ENCODE peak calls at places on chromosomes 11 and 22, in nine cellular contexts. X, I, N, S, R, U, O, E and P are unnamed samples.

GRCh38 chr11:17786824-17787525 is 52.4 kb downstream of the KCNC1 start:
- DNase-seq in O (no peak), R (no peak), U (no peak), X (no peak), S (no peak), N (no peak), I (peak; percentile 91), E (no peak), P (no peak)

GRCh38 chr11:12389676-12390075 is 12.3 kb downstream of the PARVA start:
- DNase-seq in R (no peak), E (no peak), U (no peak), O (no peak), N (no peak), S (no peak), I (no peak), X (no peak), P (no peak)

GRCh38 chr22:19853058-19853878 is 1.4 kb downstream of the GNB1L start:
- DNase-seq in N (peak; percentile 40), X (no peak), O (no peak), S (no peak), E (no peak), U (peak; percentile 44), R (no peak), I (no peak), P (no peak)

GRCh38 chr11:72436667-72437066 is 2.3 kb upstream of the CLPB start:
- DNase-seq in E (no peak), O (no peak), R (no peak), S (no peak), N (no peak), I (no peak), X (no peak), U (no peak), P (no peak)

GRCh38 chr11:63668396-63668795 is 2.8 kb downstream of the ATL3 start:
- DNase-seq in N (no peak), O (no peak), S (no peak), E (no peak), I (no peak), U (no peak), R (no peak), X (no peak), P (no peak)

GRCh38 chr11:119148855-119149370 is at the start of gene ABCG4:
- DNase-seq in O (no peak), I (no peak), N (no peak), E (peak; percentile 33), S (peak; percentile 44), X (no peak), R (peak; percentile 59), U (no peak), P (peak; percentile 36)

GRCh38 chr22:42399315-42400271 is 32.6 kb downstream of the NFAM1 start:
- DNase-seq in R (no peak), E (no peak), I (no peak), X (no peak), N (no peak), O (no peak), U (no peak), S (peak; percentile 57), P (peak; percentile 98)

GRCh38 chr22:26589845-26590524 is at the start of gene TPST2:
- DNase-seq in I (peak; percentile 38), O (peak; percentile 76), S (peak; percentile 81), R (peak; percentile 83), U (peak; percentile 74), X (peak; percentile 78), N (peak; percentile 87), E (peak; percentile 81), P (peak; percentile 71)

DNA sequence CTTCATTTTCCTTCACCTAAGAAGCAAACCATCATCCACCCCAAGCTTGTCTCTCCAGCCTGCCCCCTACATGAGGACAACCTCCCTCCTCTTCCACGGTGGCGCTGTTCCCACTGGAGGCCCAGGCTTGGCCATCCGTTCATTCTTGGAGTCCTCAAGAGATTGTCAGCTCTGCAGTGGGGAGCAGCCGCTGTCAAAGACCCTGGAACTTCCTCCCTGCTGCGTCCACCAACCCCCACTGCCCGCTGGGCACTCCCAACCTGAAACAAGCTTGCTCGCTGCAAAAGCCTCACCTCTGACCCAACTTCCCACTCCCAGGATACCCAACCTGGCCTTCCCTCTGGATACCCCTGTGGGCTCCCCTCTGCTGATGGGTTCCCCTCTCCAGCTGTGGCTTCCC is 10.4 kb upstream of the CD81 start:
- DNase-seq in N (no peak), S (no peak), I (no peak), X (no peak), E (no peak), O (no peak), R (no peak), U (no peak), P (no peak)
- TF ChIP-seq CTCF in N (no peak), S (no peak), I (peak; percentile 21), X (no peak), E (no peak), O (no peak), R (no peak), U (no peak), P (no peak)

GRCh38 chr11:92432515-92432914 is 207.9 kb downstream of the FAT3 start:
- DNase-seq in I (no peak), R (no peak), U (no peak), X (no peak), O (no peak), N (no peak), S (no peak), E (no peak), P (no peak)

GRCh38 chr11:92439133-92439532 is 214.5 kb downstream of the FAT3 start:
- DNase-seq in X (no peak), N (no peak), R (no peak), U (no peak), E (no peak), I (no peak), S (no peak), O (no peak), P (no peak)

GRCh38 chr11:92440701-92441338 is 216.2 kb downstream of the FAT3 start:
- DNase-seq in E (no peak), O (no peak), R (no peak), N (no peak), U (no peak), S (no peak), X (no peak), I (no peak), P (no peak)

GRCh38 chr11:92436026-92436425 is 211.4 kb downstream of the FAT3 start:
- DNase-seq in X (no peak), I (no peak), N (no peak), R (no peak), E (no peak), O (no peak), U (no peak), S (no peak), P (no peak)
- H3K27me3 ChIP-seq in X (no peaks in the 10 kb centered on the region), I (no peaks in the 10 kb centered on the region), N (no peaks in the 10 kb centered on the region), R (no peaks in the 10 kb centered on the region), E (no peaks in the 10 kb centered on the region), O (no peaks in the 10 kb centered on the region), U (no peaks in the 10 kb centered on the region), S (no peaks in the 10 kb centered on the region), P (no peaks in the 10 kb centered on the region)

GRCh38 chr11:7691759-7692334 is 14.4 kb downstream of the OVCH2 start:
- DNase-seq in O (no peak), I (no peak), N (no peak), U (no peak), E (no peak), X (no peak), S (no peak), R (no peak), P (no peak)

GRCh38 chr11:7690648-7691047 is 15.6 kb downstream of the OVCH2 start:
- DNase-seq in E (no peak), X (no peak), N (no peak), U (no peak), I (no peak), O (no peak), S (no peak), R (no peak), P (no peak)

GRCh38 chr11:7696424-7696823 is 9.9 kb downstream of the OVCH2 start:
- DNase-seq in I (no peak), S (no peak), O (no peak), R (no peak), X (no peak), U (no peak), E (no peak), N (no peak), P (no peak)

GRCh38 chr11:7689239-7689638 is 15.9 kb upstream of the CYB5R2 start:
- DNase-seq in N (no peak), E (no peak), U (no peak), R (no peak), X (no peak), S (no peak), I (no peak), O (no peak), P (no peak)

DNA sequence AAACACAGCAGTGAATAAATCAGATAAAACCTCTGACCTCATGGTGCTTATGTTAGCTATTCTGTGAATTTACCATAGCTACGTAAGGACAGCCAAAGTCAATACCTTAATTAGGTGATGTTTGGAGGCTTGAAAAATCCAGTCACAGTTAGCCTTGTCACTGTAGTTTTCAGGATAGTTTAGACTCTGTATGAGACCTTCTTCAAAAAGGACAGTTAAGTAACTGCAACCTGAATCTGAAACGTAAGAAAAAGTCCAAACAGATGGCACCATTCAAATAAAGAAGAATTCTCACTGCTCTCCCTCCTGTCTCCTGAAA is 11.4 kb downstream of the OVCH2 start:
- DNase-seq in S (no peak), N (no peak), O (no peak), R (no peak), E (no peak), U (no peak), I (no peak), X (no peak), P (no peak)
- TF ChIP-seq CTCF in S (no peak), N (no peak), O (no peak), R (no peak), E (no peak), U (peak; percentile 17), I (no peak), X (no peak), P (no peak)

GRCh38 chr11:20157768-20158167 is 2.5 kb downstream of the DBX1 start:
- DNase-seq in X (no peak), E (no peak), R (no peak), U (no peak), S (no peak), I (no peak), O (no peak), N (no peak), P (no peak)

GRCh38 chr11:20155683-20156279 is 4.5 kb downstream of the DBX1 start:
- DNase-seq in U (no peak), S (peak; percentile 51), X (no peak), O (no peak), E (no peak), R (no peak), N (no peak), I (no peak), P (no peak)

GRCh38 chr11:20154381-20154780 is 5.9 kb downstream of the DBX1 start:
- DNase-seq in N (no peak), O (no peak), I (peak; percentile 28), U (no peak), S (peak; percentile 29), R (no peak), E (no peak), X (no peak), P (no peak)

GRCh38 chr11:20156876-20157613 is 3.2 kb downstream of the DBX1 start:
- DNase-seq in O (no peak), X (no peak), N (no peak), E (peak; percentile 13), S (no peak), U (no peak), R (no peak), I (no peak), P (no peak)

DNA sequence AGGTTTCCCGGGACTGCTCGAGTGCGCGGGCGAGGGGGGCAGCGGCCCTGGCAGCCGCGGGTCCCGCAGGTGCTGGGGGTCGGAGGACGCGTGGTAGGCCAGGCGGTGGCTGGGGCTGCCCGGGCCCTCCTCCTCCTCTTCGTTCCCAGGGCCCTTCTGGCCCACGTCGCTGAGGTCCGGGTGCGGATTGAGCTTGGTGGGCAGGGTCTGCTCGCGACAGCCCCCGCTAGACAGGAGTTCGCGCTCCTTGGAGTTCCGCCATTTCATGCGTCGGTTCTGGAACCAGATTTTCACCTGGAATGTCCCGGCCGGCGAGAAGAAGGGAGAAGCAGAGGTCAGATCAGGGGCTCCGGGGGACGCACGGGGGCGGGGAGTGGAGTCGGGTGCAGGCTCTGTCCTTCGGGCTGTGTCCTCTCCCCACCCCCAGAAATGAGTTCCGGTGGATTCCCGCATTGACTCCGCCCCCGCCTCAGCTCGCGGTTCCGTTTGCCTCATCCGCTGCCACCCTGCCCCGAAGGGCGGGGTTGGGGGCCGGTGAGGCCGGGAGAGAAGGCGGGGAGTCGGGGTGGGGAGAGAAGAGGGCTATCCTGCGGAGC is 3.9 kb downstream of the DBX1 start:
- DNase-seq in O (no peak), E (peak; percentile 14), U (no peak), X (no peak), R (no peak), N (no peak), S (peak; percentile 86), I (no peak), P (no peak)
- H3K27me3 ChIP-seq in O (peaks cover 58% of the 10 kb centered on the region), E (peaks cover 4% of the 10 kb centered on the region), U (peaks cover 37% of the 10 kb centered on the region), X (no peaks in the 10 kb centered on the region), R (peaks cover 85% of the 10 kb centered on the region), N (no peaks in the 10 kb centered on the region), S (peaks cover 61% of the 10 kb centered on the region), I (peaks cover 64% of the 10 kb centered on the region), P (peaks cover 42% of the 10 kb centered on the region)